ENCODE peak calls at places on chromosome X, in five cellular contexts. U is activated T-helper 1 cell treated with Interleukin-2 at 50 U/mL for 16 hours; W is stimulated activated naive CD8-positive, alpha-beta T cell treated with anti-CD3 and anti-CD28 coated beads, Interleukin-15, Interleukin-2, amounts not matched to agents 100 U/mL and 50 U/mL, for 24 hours; Q is stimulated activated CD4-positive, alpha-beta T cell treated with anti-CD3 and anti-CD28 coated beads, TNF-alpha, amount 100 ng/mL, for 48 hours; B is ecto neural progenitor cell. N is an unnamed sample.
A peak's percentile ranks its signal among the peaks of the same experiment; 100 is the strongest.

GRCh38 chrX:116267511-116268040 is 97.0 kb downstream of the AGTR2 start:
- DNase-seq in Q (no peak), W (no peak), B (no peak), U (no peak), N (no peak)

GRCh38 chrX:46263494-46263893 is 281.7 kb downstream of the ZNF674 start:
- DNase-seq in Q (no peak), U (no peak), B (no peak), W (no peak), N (no peak)

GRCh38 chrX:152822383-152823086 is 8.0 kb downstream of the CETN2 start:
- DNase-seq in U (no peak), B (no peak), W (no peak), Q (no peak), N (no peak)

GRCh38 chrX:101485212-101486064 is at the start of gene ARMCX4:
- DNase-seq in W (peak; percentile 32), U (peak; percentile 7), B (peak; percentile 81), Q (peak; percentile 12), N (no peak)

GRCh38 chrX:69103539-69103938 is 61.7 kb downstream of the PJA1 start:
- DNase-seq in W (no peak), B (no peak), Q (no peak), U (no peak), N (no peak)

GRCh38 chrX:86148024-86148511 is at the start of gene DACH2:
- DNase-seq in W (peak; percentile 23), B (peak; percentile 84), U (peak; percentile 11), Q (peak; percentile 36), N (no peak)

GRCh38 chrX:2584216-2584615 is 83.4 kb upstream of the DHRSX start:
- DNase-seq in Q (no peak), W (peak; percentile 15), B (peak; percentile 68), U (no peak), N (no peak)

GRCh38 chrX:125673758-125674157 is 354.1 kb downstream of the TEX13C start:
- DNase-seq in Q (no peak), U (no peak), W (no peak), B (no peak), N (no peak)

GRCh38 chrX:129786210-129786651 is 6.5 kb downstream of the SASH3 start:
- DNase-seq in U (no peak), B (no peak), Q (no peak), W (no peak), N (peak; percentile 78)

GRCh38 chrX:68640661-68641060 is 6.8 kb upstream of the STARD8 start:
- DNase-seq in Q (no peak), U (no peak), B (no peak), W (no peak), N (no peak)

GRCh38 chrX:129980043-129980442 is 2.4 kb upstream of the BCORL1 start:
- DNase-seq in W (peak; percentile 40), B (peak; percentile 58), U (peak; percentile 25), Q (no peak), N (no peak)

GRCh38 chrX:75963774-75964173 is 178.7 kb upstream of the MAGEE2 start:
- DNase-seq in U (no peak), W (no peak), B (no peak), Q (no peak), N (peak; percentile 74)

GRCh38 chrX:40660381-40660780 is 13.0 kb upstream of the CXorf38 start:
- DNase-seq in U (no peak), B (no peak), Q (no peak), W (no peak), N (no peak)

GRCh38 chrX:71618303-71618721 is at the start of gene CXCR3:
- DNase-seq in Q (peak; percentile 68), U (peak; percentile 54), W (peak; percentile 79), B (no peak), N (peak; percentile 34)

GRCh38 chrX:68936186-68936585 is 107.4 kb downstream of the EFNB1 start:
- DNase-seq in U (no peak), Q (no peak), B (peak; percentile 38), W (no peak), N (no peak)

GRCh38 chrX:39592776-39593175 is 505.0 kb downstream of the BCOR start:
- DNase-seq in B (no peak), W (no peak), U (no peak), Q (no peak), N (no peak)

N was measured in CMK.